ENCODE peak calls at places on chromosomes 13 and 19, in four cellular contexts. S, R, B and Q are unnamed samples.

GRCh38 chr13:71866173-71867091 is 572 bp downstream of the DACH1 start:
- DNase-seq in R (no peak), S (no peak), B (no peak), Q (peak)

GRCh38 chr13:31945202-31945978 is 86.2 kb upstream of the FRY start:
- DNase-seq in R (no peak), S (no peak), B (peak), Q (no peak)

GRCh38 chr19:31364956-31365355 is 15.7 kb upstream of the TSHZ3 start:
- DNase-seq in R (no peak), B (no peak), S (no peak), Q (no peak)

GRCh38 chr13:33134213-33134612 is 118.0 kb downstream of the KL start:
- DNase-seq in S (no peak), B (no peak), R (no peak), Q (no peak)

GRCh38 chr19:34588249-34588648 is 88.7 kb downstream of the SCGB2B2 start:
- DNase-seq in S (no peak), B (no peak), R (no peak), Q (no peak)

GRCh38 chr19:48997972-48998371 is 4.3 kb downstream of the RUVBL2 start:
- DNase-seq in S (peak), R (peak), B (peak), Q (peak)

GRCh38 chr19:6092329-6093286 is 17.7 kb downstream of the RFX2 start:
- DNase-seq in S (peak), B (peak), R (peak), Q (peak)

GRCh38 chr19:54114340-54114826 is 1.1 kb downstream of the TFPT start:
- DNase-seq in S (no peak), B (peak), R (no peak), Q (no peak)

GRCh38 chr13:42696191-42696590 is 85.2 kb upstream of the FAM216B start:
- DNase-seq in S (no peak), B (no peak), R (no peak), Q (no peak)

GRCh38 chr13:20512042-20512683 is 13.5 kb downstream of the CRYL1 start:
- DNase-seq in B (no peak), R (no peak), S (no peak), Q (peak)

GRCh38 chr19:47438793-47439220 is 19.5 kb upstream of the MEIS3 start:
- DNase-seq in S (no peak), B (no peak), R (no peak), Q (peak)
- TF ChIP-seq NR3C1 in S (no peak), B (no peak), R (no peak), Q (no peak)

DNA sequence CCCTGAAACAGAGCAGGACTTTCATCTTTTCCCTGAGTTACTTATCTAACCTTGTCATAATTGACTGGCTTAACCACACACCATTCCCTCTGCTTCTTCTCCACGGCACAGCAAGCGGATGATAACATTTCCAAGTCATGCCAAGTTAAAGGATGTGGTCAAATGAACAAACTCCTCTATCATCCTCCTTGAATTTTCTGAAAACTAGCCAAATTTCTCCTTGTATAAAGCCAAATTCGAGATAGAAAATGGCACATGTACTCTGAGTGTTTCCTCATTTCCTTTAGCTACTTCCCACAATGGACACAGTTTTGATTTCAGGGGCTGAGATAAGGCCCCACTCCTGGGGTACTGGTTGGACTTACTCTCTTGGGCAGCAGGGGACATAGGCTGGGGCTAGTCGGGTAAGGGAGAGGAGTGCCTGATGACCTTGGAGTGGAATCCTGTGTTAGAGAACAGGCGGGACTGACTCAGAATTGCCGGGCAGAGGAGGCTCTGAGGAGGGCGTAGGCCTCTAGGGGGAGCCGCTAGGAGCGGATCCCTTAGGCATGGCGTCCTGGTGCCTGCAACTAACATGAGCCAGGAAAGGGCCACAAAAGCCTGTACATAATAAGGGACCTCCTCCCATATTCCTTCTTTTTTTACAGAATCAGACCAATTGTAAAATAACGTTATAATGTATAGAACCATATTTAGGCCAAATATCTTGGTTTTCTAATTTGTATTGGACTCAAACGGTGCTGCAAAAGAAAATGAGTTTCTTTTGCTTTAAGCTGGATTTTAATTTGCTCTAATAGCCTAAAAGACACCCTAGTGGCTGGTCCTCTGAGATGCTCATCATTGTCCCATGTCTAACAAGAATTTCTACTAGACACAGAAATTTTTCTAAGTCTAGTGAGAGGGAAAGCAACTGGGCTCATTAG is 20.4 kb upstream of the TMTC4 start:
- DNase-seq in S (peak), R (peak), B (peak), Q (peak)
- TF ChIP-seq NR3C1 in S (no peak), R (no peak), B (no peak), Q (no peak)

DNA sequence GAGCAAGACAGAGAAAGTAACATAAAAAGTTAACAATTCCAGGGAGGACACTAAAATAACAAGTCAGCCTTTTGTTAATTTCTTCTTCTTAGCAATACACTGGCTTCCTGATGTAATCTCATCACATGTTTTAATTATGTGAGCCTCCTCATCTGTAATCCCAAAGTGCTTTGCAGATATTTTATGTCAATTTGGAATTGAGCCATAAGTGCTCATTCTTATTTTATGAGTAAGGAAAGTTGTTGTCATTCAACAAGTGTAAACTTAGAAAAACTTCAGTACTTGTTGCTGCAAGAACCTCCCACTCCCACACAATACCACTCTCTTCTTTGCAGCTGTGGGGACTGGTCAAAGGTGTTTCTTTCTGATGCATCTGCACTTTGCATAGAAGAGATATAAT is 223.6 kb downstream of the GPC6 start:
- DNase-seq in R (no peak), S (no peak), B (no peak), Q (no peak)
- TF ChIP-seq NR3C1 in R (no peak), S (no peak), B (no peak), Q (no peak)

GRCh38 chr19:55614711-55615552 is 9.4 kb downstream of the ZNF784 start:
- DNase-seq in R (no peak), S (no peak), B (no peak), Q (no peak)

GRCh38 chr19:55616395-55616875 is 7.9 kb downstream of the ZNF784 start:
- DNase-seq in S (no peak), R (no peak), B (no peak), Q (no peak)

GRCh38 chr19:55617426-55617825 is 6.9 kb downstream of the ZNF784 start:
- DNase-seq in S (no peak), B (no peak), R (no peak), Q (no peak)

GRCh38 chr19:55613930-55614710 is 8.7 kb downstream of the ZNF865 start:
- DNase-seq in B (no peak), S (no peak), R (no peak), Q (no peak)

DNA sequence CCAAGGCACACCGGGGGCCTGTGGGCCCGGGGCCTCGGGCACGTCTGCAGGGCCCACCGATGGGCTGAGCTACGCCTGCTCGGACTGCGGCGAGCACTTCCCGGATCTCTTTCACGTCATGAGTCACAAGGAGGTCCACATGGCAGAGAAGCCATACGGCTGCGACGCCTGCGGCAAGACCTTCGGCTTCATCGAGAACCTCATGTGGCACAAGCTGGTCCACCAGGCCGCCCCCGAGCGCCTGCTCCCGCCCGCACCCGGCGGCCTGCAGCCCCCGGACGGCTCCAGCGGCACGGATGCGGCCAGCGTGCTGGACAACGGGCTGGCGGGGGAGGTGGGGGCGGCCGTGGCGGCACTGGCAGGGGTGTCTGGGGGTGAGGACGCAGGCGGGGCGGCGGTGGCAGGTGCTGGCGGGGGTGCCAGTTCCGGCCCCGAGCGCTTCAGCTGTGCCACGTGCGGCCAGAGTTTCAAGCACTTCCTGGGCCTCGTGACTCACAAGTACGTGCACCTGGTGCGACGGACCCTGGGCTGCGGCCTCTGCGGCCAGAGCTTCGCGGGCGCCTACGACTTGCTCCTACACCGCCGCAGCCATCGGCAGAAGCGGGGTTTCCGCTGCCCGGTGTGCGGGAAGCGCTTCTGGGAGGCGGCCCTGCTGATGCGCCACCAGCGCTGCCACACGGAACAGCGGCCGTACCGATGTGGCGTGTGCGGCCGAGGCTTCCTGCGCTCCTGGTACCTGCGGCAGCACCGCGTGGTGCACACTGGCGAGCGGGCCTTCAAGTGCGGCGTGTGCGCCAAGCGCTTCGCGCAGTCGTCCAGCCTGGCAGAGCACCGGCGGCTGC is 8.6 kb downstream of the ZNF784 start:
- DNase-seq in R (no peak), S (no peak), B (no peak), Q (no peak)
- TF ChIP-seq NR3C1 in R (no peak), S (no peak), B (no peak), Q (no peak)

DNA sequence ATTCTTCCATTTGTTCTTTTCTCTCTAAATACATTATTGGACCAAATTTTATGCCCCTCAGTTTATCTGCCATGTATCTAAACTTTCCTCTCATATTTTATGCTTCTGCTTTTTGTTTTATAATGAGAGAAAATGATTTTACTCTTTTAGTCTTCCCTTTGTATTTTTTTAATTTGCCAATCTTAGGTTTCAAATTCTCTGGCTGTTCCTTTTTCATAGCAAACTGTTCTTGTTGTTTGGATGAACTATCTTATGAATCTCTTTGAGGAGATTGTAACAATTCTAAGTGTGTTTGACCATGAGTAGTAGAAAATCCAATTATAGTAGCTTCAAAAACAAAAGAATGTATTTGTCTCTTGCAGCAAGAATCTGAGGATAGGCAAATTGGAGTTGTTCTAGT is 290.5 kb downstream of the NDFIP2 start:
- DNase-seq in R (no peak), B (no peak), S (no peak), Q (no peak)
- TF ChIP-seq NR3C1 in R (no peak), B (no peak), S (no peak), Q (no peak)

DNA sequence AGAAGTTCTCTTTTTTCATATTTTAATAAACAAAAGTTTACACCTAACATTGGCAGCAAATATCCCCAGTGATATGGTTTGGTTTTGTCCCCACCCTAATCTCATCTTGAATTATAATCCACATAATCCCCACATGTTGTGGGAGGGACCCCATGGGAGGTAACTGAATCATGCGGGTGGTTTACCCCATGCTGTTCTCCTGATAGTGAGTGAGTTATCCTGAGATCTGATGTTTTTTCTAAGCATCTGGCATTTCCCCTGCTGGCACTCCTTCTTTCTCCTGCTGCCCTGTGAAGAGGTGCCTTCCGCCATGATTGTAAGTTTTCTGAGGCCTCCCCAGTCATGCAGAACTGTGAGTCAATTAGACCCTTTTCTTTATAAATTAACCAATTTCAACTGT is 214.7 kb downstream of the SLITRK1 start:
- DNase-seq in S (no peak), R (no peak), B (no peak), Q (no peak)
- TF ChIP-seq NR3C1 in S (no peak), R (no peak), B (no peak), Q (no peak)

GRCh38 chr19:29380581-29380980 is 145.2 kb upstream of the VSTM2B start:
- DNase-seq in S (no peak), B (no peak), R (no peak), Q (no peak)
- TF ChIP-seq NR3C1 in S (no peak), B (no peak), R (no peak), Q (no peak)